ENCODE peak calls at places on chromosomes 7 and 10, in nine cellular contexts. W is hepatocyte; N is astrocyte of the spinal cord; X is HL-60; K is K562; D is CD8-positive, alpha-beta memory T cell; V is dorsolateral prefrontal cortex; T is NB4; M is adipocyte. I is an unnamed sample.
A peak's percentile ranks its signal among the peaks of the same experiment; 100 is the strongest.

GRCh38 chr10:119996944-119997343 is 104.4 kb downstream of the SEC23IP start:
- DNase-seq in X (no peak), K (no peak), W (no peak), M (no peak), N (no peak), T (no peak), V (no peak), D (no peak), I (no peak)

GRCh38 chr10:88270871-88271713 is 312.0 kb downstream of the RNLS start:
- DNase-seq in K (no peak), X (peak; percentile 34), W (no peak), V (no peak), D (peak; percentile 37), M (peak; percentile 74), N (peak; percentile 86), T (peak; percentile 32), I (no peak)

GRCh38 chr10:88186335-88186734 is 322.9 kb downstream of the PTEN start:
- DNase-seq in D (no peak), T (no peak), W (no peak), V (no peak), N (no peak), M (peak; percentile 83), X (no peak), K (no peak), I (no peak)

GRCh38 chr10:119268871-119269506 is 61.6 kb downstream of the GRK5 start:
- DNase-seq in V (no peak), K (no peak), X (no peak), M (no peak), T (peak; percentile 34), W (no peak), N (no peak), D (peak; percentile 89), I (peak; percentile 89)

GRCh38 chr7:42858570-42858969 is 53.3 kb downstream of the C7orf25 start:
- DNase-seq in W (no peak), T (no peak), D (no peak), K (no peak), X (no peak), N (no peak), M (peak; percentile 8), V (no peak), I (no peak)

GRCh38 chr10:17784701-17785100 is 24.4 kb upstream of the MRC1 start:
- DNase-seq in V (no peak), W (no peak), T (no peak), M (peak; percentile 53), N (peak; percentile 22), X (no peak), D (no peak), K (no peak), I (no peak)

GRCh38 chr7:158613481-158613880 is 25.9 kb upstream of the PTPRN2 start:
- DNase-seq in X (no peak), K (no peak), D (no peak), W (no peak), M (no peak), N (no peak), T (peak; percentile 31), V (no peak), I (no peak)

GRCh38 chr10:5373891-5374611 is 9.3 kb downstream of the UCN3 start:
- DNase-seq in D (no peak), T (no peak), X (no peak), N (no peak), W (no peak), M (no peak), K (no peak), V (no peak), I (no peak)

GRCh38 chr7:101951757-101952156 is 134.3 kb downstream of the CUX1 start:
- DNase-seq in M (no peak), W (no peak), T (no peak), D (no peak), V (no peak), N (no peak), X (no peak), K (no peak), I (no peak)

GRCh38 chr10:5628366-5628765 is 38.0 kb downstream of the ASB13 start:
- DNase-seq in V (no peak), D (no peak), X (no peak), W (peak; percentile 42), N (no peak), K (no peak), M (peak; percentile 78), T (no peak), I (no peak)

GRCh38 chr10:126049741-126050140 is 153.4 kb downstream of the FANK1 start:
- DNase-seq in V (no peak), N (peak; percentile 80), D (no peak), W (no peak), K (no peak), T (peak; percentile 15), X (no peak), M (peak; percentile 71), I (no peak)

GRCh38 chr7:46651561-46652088 is 730.6 kb upstream of the IGFBP3 start:
- DNase-seq in M (no peak), V (no peak), X (no peak), N (no peak), K (no peak), W (peak; percentile 37), T (no peak), D (no peak), I (no peak)

GRCh38 chr7:24304494-24305095 is 20.6 kb downstream of the NPY start:
- DNase-seq in K (no peak), M (no peak), X (no peak), T (no peak), W (no peak), V (no peak), N (no peak), D (no peak), I (no peak)

GRCh38 chr7:101237206-101238067 is at the start of gene CLDN15:
- DNase-seq in W (peak; percentile 56), T (no peak), D (no peak), V (peak; percentile 48), X (no peak), N (peak; percentile 15), K (peak; percentile 43), M (peak; percentile 15), I (no peak)

GRCh38 chr10:131963811-131964210 is 17.9 kb downstream of the BNIP3 start:
- DNase-seq in K (no peak), T (peak; percentile 55), X (no peak), W (no peak), N (no peak), M (no peak), V (peak; percentile 44), D (no peak), I (no peak)

GRCh38 chr7:7829667-7830066 is 111.3 kb upstream of the RPA3 start:
- DNase-seq in D (no peak), M (no peak), T (no peak), X (no peak), W (peak; percentile 54), N (no peak), K (no peak), V (no peak), I (no peak)

GRCh38 chr10:59057350-59057749 is 119.1 kb upstream of the PHYHIPL start:
- DNase-seq in K (no peak), D (no peak), N (no peak), X (no peak), W (no peak), T (no peak), M (peak; percentile 31), V (no peak), I (no peak)

GRCh38 chr10:35304649-35305048 is 31.7 kb upstream of the CCNY start:
- DNase-seq in M (no peak), K (no peak), T (peak; percentile 8), N (no peak), V (no peak), W (no peak), D (no peak), X (no peak), I (no peak)

GRCh38 chr10:43292745-43293676 is 26.1 kb upstream of the RASGEF1A start:
- DNase-seq in D (peak; percentile 38), X (peak; percentile 24), T (peak; percentile 63), V (peak; percentile 70), N (peak; percentile 42), K (peak; percentile 47), W (peak; percentile 74), M (peak; percentile 73), I (peak; percentile 51)

GRCh38 chr10:131694168-131694962 is 206.4 kb upstream of the PPP2R2D start:
- DNase-seq in X (no peak), D (no peak), T (no peak), K (no peak), N (no peak), M (no peak), V (no peak), W (no peak), I (no peak)

GRCh38 chr7:30933124-30933893 is 21.7 kb downstream of the AQP1 start:
- DNase-seq in W (peak; percentile 3), M (no peak), X (no peak), K (peak; percentile 4), N (no peak), D (no peak), T (no peak), V (peak; percentile 39), I (no peak)

GRCh38 chr10:102473445-102474331 is 22.3 kb upstream of the C10orf95 start:
- DNase-seq in W (no peak), K (no peak), D (peak; percentile 43), X (no peak), N (no peak), V (no peak), T (no peak), M (no peak), I (peak; percentile 32)

GRCh38 chr7:99109108-99110051 is 34.5 kb downstream of the SMURF1 start:
- DNase-seq in V (peak; percentile 62), W (no peak), M (peak; percentile 46), D (peak; percentile 23), T (no peak), K (no peak), X (no peak), N (no peak), I (peak; percentile 15)
- H3K4me3 ChIP-seq in V (no peak overlapping the region), W (no peak overlapping the region), M (peak overlapping the region; percentile 53), D (no peak overlapping the region), T (no peak overlapping the region), K (no peak overlapping the region), X (no peak overlapping the region), N (no peak overlapping the region), I (no peak overlapping the region)

GRCh38 chr7:99359465-99360154 is 14.9 kb upstream of the ARPC1B start:
- DNase-seq in D (no peak), X (no peak), K (no peak), W (no peak), M (no peak), T (no peak), V (no peak), N (no peak), I (no peak)
- H3K4me3 ChIP-seq in D (no peak overlapping the region), X (no peak overlapping the region), K (no peak overlapping the region), W (no peak overlapping the region), M (no peak overlapping the region), T (no peak overlapping the region), V (no peak overlapping the region), N (no peak overlapping the region), I (no peak overlapping the region)

GRCh38 chr10:103732339-103732738 is 123.0 kb downstream of the SH3PXD2A start:
- DNase-seq in T (no peak), D (no peak), K (no peak), M (no peak), N (no peak), W (no peak), V (no peak), X (no peak), I (no peak)
- H3K4me3 ChIP-seq in T (no peak overlapping the region), D (no peak overlapping the region), K (no peak overlapping the region), M (no peak overlapping the region), N (no peak overlapping the region), W (no peak overlapping the region), V (no peak overlapping the region), X (no peak overlapping the region), I (no peak overlapping the region)

DNA sequence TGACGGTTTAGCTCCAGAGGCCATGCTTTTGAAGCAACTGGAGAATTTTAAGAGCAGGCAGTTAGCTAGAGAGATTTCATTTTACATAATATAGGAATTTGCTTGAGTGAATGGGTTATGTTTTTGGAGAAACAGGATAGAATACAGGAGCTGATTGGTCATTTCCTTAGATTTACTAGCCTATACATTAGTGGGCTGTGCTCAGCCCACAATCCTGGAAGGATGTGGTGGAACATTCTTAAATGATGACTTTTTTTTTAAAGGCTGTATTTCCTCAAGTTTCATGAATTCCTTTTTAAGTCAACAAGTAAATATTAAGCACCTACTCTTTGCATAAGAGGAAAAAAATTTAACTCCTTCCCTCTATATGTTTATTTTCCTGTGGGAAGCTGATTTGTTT is 314.4 kb upstream of the BMPER start:
- DNase-seq in N (peak; percentile 45), T (no peak), X (no peak), V (no peak), W (no peak), K (no peak), D (no peak), M (peak; percentile 19), I (no peak)
- H3K4me3 ChIP-seq in N (no peak overlapping the region), T (no peak overlapping the region), X (no peak overlapping the region), V (no peak overlapping the region), W (no peak overlapping the region), K (no peak overlapping the region), D (no peak overlapping the region), M (no peak overlapping the region), I (no peak overlapping the region)

I was measured in naive thymus-derived CD4-positive, alpha-beta T cell.